ENCODE peak calls at places on chromosomes 16 and 17, in six cellular contexts. L, P, C, X, W and Z are unnamed samples.

GRCh38 chr17:46047398-46047797 is 48.3 kb downstream of the STH start:
- DNase-seq in W (no peak), X (no peak), L (no peak), P (no peak), C (no peak), Z (no peak)

GRCh38 chr17:29241015-29241963 is 5.4 kb upstream of the CRYBA1 start:
- DNase-seq in W (peak), P (no peak), L (no peak), C (no peak), X (peak), Z (peak)

GRCh38 chr17:5897320-5897911 is 172.8 kb upstream of the WSCD1 start:
- DNase-seq in W (no peak), L (no peak), X (no peak), C (no peak), P (no peak), Z (no peak)

GRCh38 chr17:81552244-81553017 is at the start of gene FAAP100:
- DNase-seq in W (peak), P (no peak), L (peak), C (peak), X (peak), Z (peak)

GRCh38 chr16:85535352-85536072 is 77.6 kb upstream of the GSE1 start:
- DNase-seq in P (no peak), X (no peak), C (no peak), L (no peak), W (no peak), Z (no peak)

GRCh38 chr17:81386646-81387234 is 8.5 kb upstream of the BAHCC1 start:
- DNase-seq in W (peak), C (no peak), X (no peak), L (no peak), P (no peak), Z (peak)

GRCh38 chr17:45451131-45451530 is 18.5 kb upstream of the ARHGAP27 start:
- DNase-seq in X (no peak), L (no peak), W (no peak), P (no peak), C (no peak), Z (no peak)

GRCh38 chr17:49861150-49861884 is 13.4 kb upstream of the TAC4 start:
- DNase-seq in C (peak), W (peak), X (no peak), L (peak), P (no peak), Z (peak)

GRCh38 chr17:29905879-29906167 is 24.2 kb downstream of the SSH2 start:
- DNase-seq in W (no peak), P (no peak), X (no peak), C (no peak), L (no peak), Z (no peak)

GRCh38 chr16:4450921-4451619 is 23.4 kb downstream of the NMRAL1 start:
- DNase-seq in W (no peak), P (no peak), C (no peak), X (no peak), L (peak), Z (peak)

GRCh38 chr17:2068589-2069051 is 13.7 kb downstream of the HIC1 start:
- DNase-seq in P (no peak), X (no peak), W (no peak), C (no peak), L (no peak), Z (peak)

GRCh38 chr16:28085376-28086171 is 22.1 kb upstream of the GSG1L start:
- DNase-seq in P (no peak), L (no peak), C (no peak), W (no peak), X (no peak), Z (no peak)

GRCh38 chr16:81357711-81358270 is 43.0 kb downstream of the GAN start:
- DNase-seq in X (no peak), C (no peak), L (no peak), W (no peak), P (no peak), Z (no peak)

GRCh38 chr16:87458424-87458915 is 34.4 kb downstream of the ZCCHC14 start:
- DNase-seq in L (no peak), X (no peak), P (no peak), C (no peak), W (no peak), Z (peak)

GRCh38 chr16:22220714-22221113 is 14.6 kb downstream of the EEF2K start:
- DNase-seq in L (no peak), C (no peak), P (no peak), W (peak), X (no peak), Z (peak)

GRCh38 chr16:30740364-30741251 is 7.6 kb upstream of the PHKG2 start:
- DNase-seq in W (peak), P (no peak), C (no peak), L (no peak), X (no peak), Z (no peak)

GRCh38 chr17:7684856-7685532 is 2.3 kb downstream of the TP53 start:
- DNase-seq in X (no peak), C (no peak), W (no peak), L (no peak), P (no peak), Z (no peak)

GRCh38 chr17:79792984-79793923 is 3.6 kb downstream of the CBX8 start:
- DNase-seq in L (no peak), W (peak), X (peak), C (no peak), P (no peak), Z (peak)

GRCh38 chr17:29574732-29575510 is 6.4 kb downstream of the TP53I13 start:
- DNase-seq in L (no peak), W (no peak), P (no peak), X (no peak), C (no peak), Z (no peak)

GRCh38 chr16:28167730-28168129 is 44.0 kb downstream of the XPO6 start:
- DNase-seq in L (no peak), C (no peak), P (no peak), X (no peak), W (no peak), Z (no peak)

GRCh38 chr16:75252946-75253911 is 1.8 kb upstream of the BCAR1 start:
- DNase-seq in X (no peak), W (no peak), L (no peak), C (no peak), P (no peak), Z (no peak)